ENCODE peak calls at places on chromosomes 2 and 18, in seven cellular contexts. G is sigmoid colon, O is uterus, B is IMR-90, T is transverse colon, I is suprapubic skin, F is thyroid gland. X is an unnamed sample. For H3K36me3, the result is how much of the 10 kb centered on the place peaks cover.

GRCh38 chr18:48053881-48054586 is 123.6 kb upstream of the SMAD2 start:
- DNase-seq in G (no peak), O (no peak), B (no peak), T (peak), I (peak), F (no peak), X (no peak)

GRCh38 chr18:43887491-43887890 is 610.2 kb upstream of the SYT4 start:
- DNase-seq in G (no peak), O (no peak), B (no peak), T (no peak), I (no peak), F (no peak), X (no peak)

GRCh38 chr2:98569197-98569793 is 39.0 kb downstream of the COA5 start:
- DNase-seq in G (no peak), O (peak), B (no peak), T (peak), I (no peak), F (peak), X (no peak)

GRCh38 chr2:160227252-160227651 is 27.2 kb upstream of the ITGB6 start:
- DNase-seq in G (no peak), O (no peak), B (peak), T (peak), I (no peak), F (no peak), X (no peak)

GRCh38 chr2:24022975-24023575 is 13.2 kb downstream of the MFSD2B start:
- DNase-seq in G (no peak), O (no peak), B (no peak), T (no peak), I (no peak), F (no peak), X (no peak)

GRCh38 chr2:150388289-150388625 is 99.2 kb downstream of the RND3 start:
- DNase-seq in G (no peak), O (no peak), B (no peak), T (no peak), I (no peak), F (no peak), X (no peak)

GRCh38 chr2:183260527-183260926 is 136.3 kb downstream of the NUP35 start:
- DNase-seq in G (no peak), O (no peak), B (no peak), T (no peak), I (no peak), F (no peak), X (no peak)

GRCh38 chr2:110716959-110717645 is 15.3 kb upstream of the ACOXL start:
- DNase-seq in G (no peak), O (no peak), B (no peak), T (no peak), I (no peak), F (no peak), X (no peak)

GRCh38 chr2:233032551-233033320 is at the start of gene NEU2:
- DNase-seq in G (peak), O (no peak), B (no peak), T (no peak), I (peak), F (no peak), X (no peak)

GRCh38 chr2:205531082-205531481 is 151.2 kb upstream of the NRP2 start:
- DNase-seq in G (no peak), O (no peak), B (no peak), T (no peak), I (no peak), F (no peak), X (no peak)

GRCh38 chr2:239938651-239939486 is 86.3 kb downstream of the NDUFA10 start:
- DNase-seq in G (peak), O (peak), B (no peak), T (no peak), I (peak), F (no peak), X (peak)

GRCh38 chr2:120905824-120906571 is 170.3 kb downstream of the GLI2 start:
- DNase-seq in G (no peak), O (no peak), B (no peak), T (no peak), I (no peak), F (no peak), X (peak)

GRCh38 chr18:23812566-23813440 is 123.5 kb downstream of the LAMA3 start:
- DNase-seq in G (no peak), O (no peak), B (peak), T (no peak), I (no peak), F (no peak), X (no peak)

DNA sequence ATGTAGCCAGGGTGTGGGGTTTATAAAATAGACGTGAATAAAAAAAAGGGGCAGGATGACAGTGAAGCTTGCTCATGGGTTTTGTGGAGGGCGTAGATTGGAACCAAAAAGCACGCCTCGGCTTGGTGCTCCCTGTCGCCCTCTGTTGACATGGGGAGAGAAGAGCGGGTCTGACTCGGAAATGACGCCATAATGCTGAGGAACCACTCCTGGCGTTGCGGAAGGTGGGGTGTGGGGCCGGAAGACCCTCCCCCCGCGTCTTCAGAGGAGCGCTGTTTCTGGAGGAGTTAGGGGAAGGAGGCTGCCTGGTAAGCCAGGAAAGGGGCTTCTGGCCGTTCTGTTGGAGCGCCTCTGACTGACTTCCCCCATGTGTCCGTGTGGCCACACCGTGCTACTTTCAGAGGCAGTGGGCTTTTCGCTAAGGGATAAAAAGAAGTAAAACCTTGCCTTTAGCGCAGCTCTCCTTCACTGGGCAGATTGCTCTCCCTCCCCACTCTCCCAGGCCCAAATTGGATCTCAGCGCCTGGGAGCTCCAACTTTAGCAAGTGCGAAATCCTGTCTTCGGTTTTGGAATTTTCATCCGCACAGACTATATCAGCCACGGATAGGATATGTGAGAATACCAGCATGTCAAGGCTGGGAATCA is 42.8 kb downstream of the PLEKHA3 start:
- DNase-seq in G (peak), O (peak), B (peak), T (peak), I (peak), F (peak), X (peak)
- TF ChIP-seq POLR2A in G (peak), O (no peak), B (peak), T (peak), I (no peak), F (peak), X (no peak)

DNA sequence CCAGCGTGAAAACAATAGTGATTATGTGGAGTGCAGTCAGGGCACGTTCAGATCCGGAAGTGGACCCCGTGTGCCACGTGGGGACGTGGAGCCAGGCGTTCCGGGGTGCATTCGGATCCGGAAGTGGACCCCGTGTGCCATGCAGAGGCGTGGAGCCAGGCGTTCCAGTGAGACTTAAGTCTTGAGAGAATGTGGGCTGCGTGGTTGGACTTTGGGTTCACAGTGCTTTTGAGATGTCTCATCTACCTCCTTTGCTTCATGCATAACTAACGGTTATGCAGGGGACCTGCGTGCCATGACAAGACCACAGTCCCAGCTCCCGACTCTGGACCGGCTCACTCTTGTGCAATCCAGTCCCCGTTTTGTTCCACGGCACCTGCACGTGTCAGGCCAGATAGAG is 28.8 kb downstream of the CTDP1 start:
- DNase-seq in G (no peak), O (no peak), B (no peak), T (no peak), I (no peak), F (no peak), X (no peak)
- H3K36me3 ChIP-seq in G (under half), O (under half), B (half or more), T (under half), I (half or more), F (under half), X (half or more)

GRCh38 chr2:220373878-220374277 is 746.4 kb downstream of the SLC4A3 start:
- DNase-seq in G (no peak), O (no peak), B (peak), T (no peak), I (no peak), F (no peak), X (no peak)
- TF ChIP-seq CTCF in G (no peak), O (no peak), B (no peak), T (no peak), I (no peak), F (no peak), X (no peak)

GRCh38 chr18:76873713-76874112 is 51.4 kb downstream of the ZNF236 start:
- DNase-seq in G (no peak), O (no peak), B (no peak), T (no peak), I (no peak), F (no peak), X (no peak)

GRCh38 chr18:76878426-76878825 is 56.1 kb downstream of the ZNF236 start:
- DNase-seq in G (no peak), O (no peak), B (no peak), T (no peak), I (no peak), F (no peak), X (no peak)

GRCh38 chr18:76874643-76875389 is 52.5 kb downstream of the ZNF236 start:
- DNase-seq in G (no peak), O (no peak), B (no peak), T (no peak), I (no peak), F (no peak), X (no peak)

GRCh38 chr18:76873311-76873710 is 51.0 kb downstream of the ZNF236 start:
- DNase-seq in G (no peak), O (no peak), B (no peak), T (no peak), I (no peak), F (no peak), X (no peak)

DNA sequence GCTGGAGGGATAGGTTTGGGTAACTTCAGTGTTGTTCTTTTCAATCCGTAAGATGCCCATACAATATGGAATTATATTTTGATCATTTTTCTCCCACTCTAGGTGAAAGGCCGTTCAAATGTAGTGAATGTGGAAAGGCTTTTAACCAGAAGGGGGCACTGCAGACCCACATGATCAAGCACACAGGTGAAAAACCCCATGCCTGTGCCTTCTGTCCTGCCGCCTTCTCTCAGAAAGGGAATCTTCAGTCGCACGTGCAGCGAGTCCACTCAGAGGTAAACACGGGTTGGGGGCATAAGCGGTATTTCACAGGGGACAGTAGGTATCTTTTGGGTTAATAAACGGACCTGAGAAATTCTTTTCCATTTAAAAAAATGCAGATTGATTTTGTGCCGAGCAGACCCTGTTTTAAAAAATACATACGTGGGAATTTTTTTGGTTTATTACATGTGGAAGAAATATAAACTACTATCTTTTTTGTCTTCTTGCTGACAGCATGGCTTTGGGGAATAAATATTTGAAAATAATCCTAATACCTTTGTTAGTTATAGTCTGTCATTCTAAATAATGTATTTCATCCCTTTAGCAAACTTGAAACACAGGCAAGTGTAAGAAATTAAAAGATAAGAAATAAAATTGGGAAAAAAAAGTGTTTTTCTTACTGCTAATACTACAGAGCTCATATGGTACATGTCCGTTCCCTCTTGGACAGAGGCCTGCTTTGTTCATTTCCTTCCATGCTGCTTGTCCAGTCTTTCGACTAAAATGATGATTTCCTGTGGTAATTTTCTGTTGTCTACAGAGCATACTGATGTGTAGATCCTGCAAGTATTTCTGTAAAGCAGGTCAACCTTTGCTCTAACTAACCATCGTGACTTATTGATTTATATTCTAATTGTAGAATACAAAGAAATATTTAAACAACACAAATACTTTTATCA is 53.3 kb downstream of the ZNF236 start:
- DNase-seq in G (no peak), O (no peak), B (peak), T (peak), I (no peak), F (peak), X (no peak)
- TF ChIP-seq POLR2A in G (no peak), O (no peak), B (no peak), T (no peak), I (no peak), F (no peak), X (no peak)

GRCh38 chr2:59308108-59308507 is 1067.0 kb upstream of the FANCL start:
- DNase-seq in G (no peak), O (no peak), B (no peak), T (no peak), I (no peak), F (no peak), X (no peak)
- H3K36me3 ChIP-seq in G (under half), O (under half), B (under half), T (under half), I (under half), F (under half), X (under half)

GRCh38 chr2:127024769-127025356 is 82.1 kb downstream of the BIN1 start:
- DNase-seq in G (peak), O (peak), B (peak), T (peak), I (no peak), F (peak), X (no peak)
- TF ChIP-seq CTCF in G (no peak), O (peak), B (peak), T (peak), I (no peak), F (peak), X (no peak)

GRCh38 chr2:187544371-187545080 is 9.7 kb downstream of the TFPI start:
- DNase-seq in G (no peak), O (peak), B (no peak), T (no peak), I (no peak), F (no peak), X (no peak)

GRCh38 chr2:187545238-187545751 is 8.9 kb downstream of the TFPI start:
- DNase-seq in G (no peak), O (no peak), B (no peak), T (no peak), I (no peak), F (no peak), X (no peak)

GRCh38 chr2:187543488-187543887 is 10.7 kb downstream of the TFPI start:
- DNase-seq in G (no peak), O (no peak), B (no peak), T (no peak), I (no peak), F (no peak), X (no peak)

GRCh38 chr2:187542123-187542522 is 12.1 kb downstream of the TFPI start:
- DNase-seq in G (no peak), O (no peak), B (no peak), T (no peak), I (no peak), F (no peak), X (no peak)

DNA sequence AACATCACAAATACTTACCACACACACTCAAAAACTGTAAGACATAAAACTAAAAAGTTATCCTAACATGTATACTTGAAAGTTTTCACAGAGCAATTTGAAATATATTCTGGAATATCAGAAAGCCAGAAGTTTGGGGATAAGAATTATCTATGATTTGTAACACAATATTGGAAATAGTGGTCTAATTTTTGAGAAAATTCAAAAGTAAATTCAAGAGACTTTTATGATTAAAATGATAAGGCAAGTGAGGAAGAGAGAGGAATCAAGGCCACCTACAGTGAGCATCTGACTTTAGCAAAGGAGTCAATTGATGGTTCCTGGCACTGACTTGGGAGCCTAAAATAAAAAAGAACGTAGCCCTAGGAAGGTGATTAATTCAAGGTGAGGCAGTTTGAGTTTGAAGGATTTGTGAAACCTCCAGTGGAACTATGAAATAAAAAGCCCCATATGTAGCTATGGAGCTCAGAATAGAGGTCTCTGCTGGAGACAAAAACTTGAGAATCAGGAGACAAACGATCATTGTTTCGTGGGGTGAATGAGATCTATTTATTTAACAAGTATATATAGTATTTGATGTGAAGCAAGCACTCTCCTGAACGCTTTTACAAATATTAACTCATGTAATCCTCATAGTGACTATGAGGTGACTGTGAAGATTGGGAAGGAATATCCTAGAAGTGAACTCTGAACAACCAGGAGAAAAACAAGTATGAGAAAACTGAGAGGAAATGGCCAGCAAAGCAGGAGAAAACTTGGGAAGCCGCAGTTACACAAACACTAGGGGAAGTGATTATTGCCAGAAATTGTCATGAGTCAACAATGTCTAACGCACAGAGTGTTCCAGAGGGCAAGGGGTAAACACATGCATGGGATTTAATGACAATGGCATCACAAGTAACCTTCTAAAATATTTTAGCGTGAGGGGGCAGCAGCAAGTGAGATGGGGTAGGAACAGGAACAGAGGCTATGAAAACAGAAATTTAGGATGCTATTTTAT is 12.8 kb downstream of the TFPI start:
- DNase-seq in G (no peak), O (peak), B (peak), T (no peak), I (no peak), F (no peak), X (no peak)
- TF ChIP-seq POLR2A in G (no peak), O (no peak), B (no peak), T (no peak), I (no peak), F (peak), X (no peak)

GRCh38 chr2:230503798-230504197 is 87.8 kb downstream of the SP100 start:
- DNase-seq in G (no peak), O (no peak), B (peak), T (no peak), I (no peak), F (no peak), X (no peak)
- H3K36me3 ChIP-seq in G (under half), O (under half), B (under half), T (under half), I (half or more), F (under half), X (half or more)

GRCh38 chr2:212005077-212005671 is 533.4 kb downstream of the ERBB4 start:
- DNase-seq in G (no peak), O (no peak), B (peak), T (no peak), I (no peak), F (peak), X (peak)
- TF ChIP-seq CTCF in G (no peak), O (no peak), B (peak), T (no peak), I (no peak), F (peak), X (peak)

GRCh38 chr2:68426446-68426845 is 40.6 kb downstream of the FBXO48 start:
- DNase-seq in G (no peak), O (no peak), B (no peak), T (no peak), I (no peak), F (no peak), X (no peak)
- TF ChIP-seq POLR2A in G (no peak), O (no peak), B (no peak), T (no peak), I (no peak), F (no peak), X (no peak)

X was measured in heart left ventricle.